ENCODE peak calls at places on chromosome 18, in ten cellular contexts. One of them, this sample, is unnamed.

GRCh38 chr18:74496508-74497307 is 545 bp downstream of the CNDP2 start:
- DNase-seq in naive thymus-derived CD8-positive, alpha-beta T cell: no peak
- DNase-seq in GM12878: no peak
- DNase-seq in tibial artery: peak; percentile 41
- DNase-seq in RKO: peak; percentile 67
- DNase-seq in activated CD4-positive, alpha-beta T cell treated with anti-CD3 and anti-CD28 coated beads for 48 hours: peak; percentile 62
- DNase-seq in IMR-90: peak; percentile 42
- DNase-seq in activated T-helper 9 cell treated with anti-CD3 and anti-CD28 coated beads, Interleukin-2, amount 50 U/mL, for 16 hours: peak; percentile 19
- DNase-seq in left cardiac atrium: peak; percentile 75
- DNase-seq in astrocyte of the spinal cord: peak; percentile 47
- DNase-seq in this sample: peak; percentile 60

GRCh38 chr18:58229162-58229561 is 185.1 kb downstream of the NEDD4L start:
- DNase-seq in tibial artery: no peak
- DNase-seq in naive thymus-derived CD8-positive, alpha-beta T cell: no peak
- DNase-seq in activated T-helper 9 cell treated with anti-CD3 and anti-CD28 coated beads, Interleukin-2, amount 50 U/mL, for 16 hours: no peak
- DNase-seq in IMR-90: no peak
- DNase-seq in left cardiac atrium: no peak
- DNase-seq in astrocyte of the spinal cord: no peak
- DNase-seq in activated CD4-positive, alpha-beta T cell treated with anti-CD3 and anti-CD28 coated beads for 48 hours: no peak
- DNase-seq in GM12878: no peak
- DNase-seq in RKO: no peak
- DNase-seq in this sample: no peak

GRCh38 chr18:72233106-72233505 is 311.0 kb downstream of the CBLN2 start:
- DNase-seq in activated T-helper 9 cell treated with anti-CD3 and anti-CD28 coated beads, Interleukin-2, amount 50 U/mL, for 16 hours: no peak
- DNase-seq in activated CD4-positive, alpha-beta T cell treated with anti-CD3 and anti-CD28 coated beads for 48 hours: no peak
- DNase-seq in left cardiac atrium: no peak
- DNase-seq in RKO: no peak
- DNase-seq in astrocyte of the spinal cord: no peak
- DNase-seq in naive thymus-derived CD8-positive, alpha-beta T cell: no peak
- DNase-seq in GM12878: no peak
- DNase-seq in IMR-90: no peak
- DNase-seq in tibial artery: no peak
- DNase-seq in this sample: no peak

GRCh38 chr18:2961828-2962227 is 51.1 kb downstream of the LPIN2 start:
- DNase-seq in tibial artery: peak; percentile 52
- DNase-seq in GM12878: no peak
- DNase-seq in naive thymus-derived CD8-positive, alpha-beta T cell: no peak
- DNase-seq in left cardiac atrium: no peak
- DNase-seq in RKO: no peak
- DNase-seq in activated CD4-positive, alpha-beta T cell treated with anti-CD3 and anti-CD28 coated beads for 48 hours: peak; percentile 57
- DNase-seq in activated T-helper 9 cell treated with anti-CD3 and anti-CD28 coated beads, Interleukin-2, amount 50 U/mL, for 16 hours: no peak
- DNase-seq in IMR-90: peak; percentile 55
- DNase-seq in astrocyte of the spinal cord: peak; percentile 66
- DNase-seq in this sample: peak; percentile 51

GRCh38 chr18:48804856-48805610 is 145.7 kb downstream of the SMAD7 start:
- DNase-seq in IMR-90: no peak
- DNase-seq in tibial artery: peak; percentile 21
- DNase-seq in left cardiac atrium: peak; percentile 19
- DNase-seq in astrocyte of the spinal cord: no peak
- DNase-seq in activated CD4-positive, alpha-beta T cell treated with anti-CD3 and anti-CD28 coated beads for 48 hours: peak; percentile 2
- DNase-seq in RKO: no peak
- DNase-seq in activated T-helper 9 cell treated with anti-CD3 and anti-CD28 coated beads, Interleukin-2, amount 50 U/mL, for 16 hours: no peak
- DNase-seq in naive thymus-derived CD8-positive, alpha-beta T cell: no peak
- DNase-seq in GM12878: no peak
- DNase-seq in this sample: no peak

GRCh38 chr18:56118422-56118821 is 520.0 kb downstream of the TXNL1 start:
- DNase-seq in IMR-90: no peak
- DNase-seq in activated T-helper 9 cell treated with anti-CD3 and anti-CD28 coated beads, Interleukin-2, amount 50 U/mL, for 16 hours: no peak
- DNase-seq in astrocyte of the spinal cord: no peak
- DNase-seq in activated CD4-positive, alpha-beta T cell treated with anti-CD3 and anti-CD28 coated beads for 48 hours: no peak
- DNase-seq in left cardiac atrium: no peak
- DNase-seq in tibial artery: no peak
- DNase-seq in RKO: no peak
- DNase-seq in GM12878: no peak
- DNase-seq in naive thymus-derived CD8-positive, alpha-beta T cell: no peak
- DNase-seq in this sample: no peak

GRCh38 chr18:24631238-24632025 is 171.0 kb downstream of the HRH4 start:
- DNase-seq in astrocyte of the spinal cord: no peak
- DNase-seq in left cardiac atrium: peak; percentile 25
- DNase-seq in tibial artery: no peak
- DNase-seq in GM12878: no peak
- DNase-seq in IMR-90: peak; percentile 15
- DNase-seq in activated T-helper 9 cell treated with anti-CD3 and anti-CD28 coated beads, Interleukin-2, amount 50 U/mL, for 16 hours: no peak
- DNase-seq in RKO: no peak
- DNase-seq in activated CD4-positive, alpha-beta T cell treated with anti-CD3 and anti-CD28 coated beads for 48 hours: peak; percentile 5
- DNase-seq in naive thymus-derived CD8-positive, alpha-beta T cell: no peak
- DNase-seq in this sample: no peak

GRCh38 chr18:26335139-26335933 is 109.1 kb downstream of the TAF4B start:
- DNase-seq in activated T-helper 9 cell treated with anti-CD3 and anti-CD28 coated beads, Interleukin-2, amount 50 U/mL, for 16 hours: no peak
- DNase-seq in GM12878: no peak
- DNase-seq in IMR-90: no peak
- DNase-seq in RKO: no peak
- DNase-seq in left cardiac atrium: no peak
- DNase-seq in naive thymus-derived CD8-positive, alpha-beta T cell: no peak
- DNase-seq in tibial artery: no peak
- DNase-seq in astrocyte of the spinal cord: peak; percentile 15
- DNase-seq in activated CD4-positive, alpha-beta T cell treated with anti-CD3 and anti-CD28 coated beads for 48 hours: no peak
- DNase-seq in this sample: no peak

GRCh38 chr18:6752200-6752873 is 22.8 kb downstream of the ARHGAP28 start:
- DNase-seq in tibial artery: no peak
- DNase-seq in GM12878: no peak
- DNase-seq in naive thymus-derived CD8-positive, alpha-beta T cell: no peak
- DNase-seq in astrocyte of the spinal cord: peak; percentile 94
- DNase-seq in activated T-helper 9 cell treated with anti-CD3 and anti-CD28 coated beads, Interleukin-2, amount 50 U/mL, for 16 hours: no peak
- DNase-seq in activated CD4-positive, alpha-beta T cell treated with anti-CD3 and anti-CD28 coated beads for 48 hours: no peak
- DNase-seq in IMR-90: peak; percentile 86
- DNase-seq in RKO: no peak
- DNase-seq in left cardiac atrium: no peak
- DNase-seq in this sample: no peak

GRCh38 chr18:10543277-10543676 is 17.4 kb downstream of the NAPG start:
- DNase-seq in activated T-helper 9 cell treated with anti-CD3 and anti-CD28 coated beads, Interleukin-2, amount 50 U/mL, for 16 hours: no peak
- DNase-seq in activated CD4-positive, alpha-beta T cell treated with anti-CD3 and anti-CD28 coated beads for 48 hours: no peak
- DNase-seq in IMR-90: peak; percentile 56
- DNase-seq in RKO: no peak
- DNase-seq in left cardiac atrium: no peak
- DNase-seq in astrocyte of the spinal cord: no peak
- DNase-seq in GM12878: no peak
- DNase-seq in naive thymus-derived CD8-positive, alpha-beta T cell: no peak
- DNase-seq in tibial artery: no peak
- DNase-seq in this sample: no peak

GRCh38 chr18:26088482-26088881 is 1.9 kb downstream of the SS18 start:
- DNase-seq in naive thymus-derived CD8-positive, alpha-beta T cell: no peak
- DNase-seq in IMR-90: no peak
- DNase-seq in tibial artery: no peak
- DNase-seq in astrocyte of the spinal cord: peak; percentile 5
- DNase-seq in RKO: peak; percentile 49
- DNase-seq in activated T-helper 9 cell treated with anti-CD3 and anti-CD28 coated beads, Interleukin-2, amount 50 U/mL, for 16 hours: no peak
- DNase-seq in activated CD4-positive, alpha-beta T cell treated with anti-CD3 and anti-CD28 coated beads for 48 hours: no peak
- DNase-seq in left cardiac atrium: no peak
- DNase-seq in GM12878: no peak
- DNase-seq in this sample: no peak

GRCh38 chr18:14086459-14087231 is 45.6 kb downstream of the ZNF519 start:
- DNase-seq in RKO: peak; percentile 52
- DNase-seq in left cardiac atrium: no peak
- DNase-seq in naive thymus-derived CD8-positive, alpha-beta T cell: no peak
- DNase-seq in IMR-90: peak; percentile 37
- DNase-seq in activated T-helper 9 cell treated with anti-CD3 and anti-CD28 coated beads, Interleukin-2, amount 50 U/mL, for 16 hours: no peak
- DNase-seq in GM12878: no peak
- DNase-seq in tibial artery: no peak
- DNase-seq in activated CD4-positive, alpha-beta T cell treated with anti-CD3 and anti-CD28 coated beads for 48 hours: no peak
- DNase-seq in astrocyte of the spinal cord: peak; percentile 42
- DNase-seq in this sample: no peak

GRCh38 chr18:58288922-58289797 is 245.1 kb downstream of the NEDD4L start:
- DNase-seq in naive thymus-derived CD8-positive, alpha-beta T cell: no peak
- DNase-seq in left cardiac atrium: no peak
- DNase-seq in GM12878: no peak
- DNase-seq in astrocyte of the spinal cord: peak; percentile 54
- DNase-seq in activated CD4-positive, alpha-beta T cell treated with anti-CD3 and anti-CD28 coated beads for 48 hours: no peak
- DNase-seq in IMR-90: peak; percentile 65
- DNase-seq in tibial artery: no peak
- DNase-seq in RKO: no peak
- DNase-seq in activated T-helper 9 cell treated with anti-CD3 and anti-CD28 coated beads, Interleukin-2, amount 50 U/mL, for 16 hours: no peak
- DNase-seq in this sample: no peak

GRCh38 chr18:7871560-7872456 is 304.7 kb downstream of the PTPRM start:
- DNase-seq in tibial artery: no peak
- DNase-seq in GM12878: no peak
- DNase-seq in activated T-helper 9 cell treated with anti-CD3 and anti-CD28 coated beads, Interleukin-2, amount 50 U/mL, for 16 hours: no peak
- DNase-seq in astrocyte of the spinal cord: no peak
- DNase-seq in naive thymus-derived CD8-positive, alpha-beta T cell: no peak
- DNase-seq in RKO: no peak
- DNase-seq in activated CD4-positive, alpha-beta T cell treated with anti-CD3 and anti-CD28 coated beads for 48 hours: no peak
- DNase-seq in IMR-90: peak; percentile 17
- DNase-seq in left cardiac atrium: no peak
- DNase-seq in this sample: no peak

GRCh38 chr18:48018806-48019295 is 88.4 kb upstream of the SMAD2 start:
- DNase-seq in RKO: no peak
- DNase-seq in tibial artery: no peak
- DNase-seq in left cardiac atrium: no peak
- DNase-seq in IMR-90: no peak
- DNase-seq in astrocyte of the spinal cord: no peak
- DNase-seq in activated CD4-positive, alpha-beta T cell treated with anti-CD3 and anti-CD28 coated beads for 48 hours: no peak
- DNase-seq in naive thymus-derived CD8-positive, alpha-beta T cell: no peak
- DNase-seq in activated T-helper 9 cell treated with anti-CD3 and anti-CD28 coated beads, Interleukin-2, amount 50 U/mL, for 16 hours: no peak
- DNase-seq in GM12878: no peak
- DNase-seq in this sample: no peak

GRCh38 chr18:28163201-28163778 is 13.6 kb downstream of the CDH2 start:
- DNase-seq in tibial artery: no peak
- DNase-seq in GM12878: no peak
- DNase-seq in activated CD4-positive, alpha-beta T cell treated with anti-CD3 and anti-CD28 coated beads for 48 hours: no peak
- DNase-seq in astrocyte of the spinal cord: peak; percentile 73
- DNase-seq in IMR-90: peak; percentile 84
- DNase-seq in RKO: no peak
- DNase-seq in activated T-helper 9 cell treated with anti-CD3 and anti-CD28 coated beads, Interleukin-2, amount 50 U/mL, for 16 hours: no peak
- DNase-seq in naive thymus-derived CD8-positive, alpha-beta T cell: no peak
- DNase-seq in left cardiac atrium: no peak
- DNase-seq in this sample: no peak

GRCh38 chr18:21191596-21192307 is 50.3 kb upstream of the GREB1L start:
- DNase-seq in naive thymus-derived CD8-positive, alpha-beta T cell: no peak
- DNase-seq in GM12878: no peak
- DNase-seq in activated CD4-positive, alpha-beta T cell treated with anti-CD3 and anti-CD28 coated beads for 48 hours: peak; percentile 44
- DNase-seq in left cardiac atrium: peak; percentile 33
- DNase-seq in astrocyte of the spinal cord: peak; percentile 39
- DNase-seq in tibial artery: peak; percentile 40
- DNase-seq in activated T-helper 9 cell treated with anti-CD3 and anti-CD28 coated beads, Interleukin-2, amount 50 U/mL, for 16 hours: no peak
- DNase-seq in RKO: peak; percentile 38
- DNase-seq in IMR-90: peak; percentile 55
- DNase-seq in this sample: peak; percentile 25

GRCh38 chr18:76388261-76388660 is 106.8 kb downstream of the ZNF516 start:
- DNase-seq in naive thymus-derived CD8-positive, alpha-beta T cell: no peak
- DNase-seq in tibial artery: no peak
- DNase-seq in GM12878: no peak
- DNase-seq in astrocyte of the spinal cord: no peak
- DNase-seq in RKO: no peak
- DNase-seq in IMR-90: no peak
- DNase-seq in activated CD4-positive, alpha-beta T cell treated with anti-CD3 and anti-CD28 coated beads for 48 hours: no peak
- DNase-seq in activated T-helper 9 cell treated with anti-CD3 and anti-CD28 coated beads, Interleukin-2, amount 50 U/mL, for 16 hours: no peak
- DNase-seq in left cardiac atrium: no peak
- DNase-seq in this sample: no peak

GRCh38 chr18:37577051-37577611 is 11.5 kb upstream of the CELF4 start:
- DNase-seq in astrocyte of the spinal cord: no peak
- DNase-seq in GM12878: no peak
- DNase-seq in naive thymus-derived CD8-positive, alpha-beta T cell: no peak
- DNase-seq in activated CD4-positive, alpha-beta T cell treated with anti-CD3 and anti-CD28 coated beads for 48 hours: no peak
- DNase-seq in RKO: no peak
- DNase-seq in IMR-90: no peak
- DNase-seq in tibial artery: no peak
- DNase-seq in left cardiac atrium: peak; percentile 74
- DNase-seq in activated T-helper 9 cell treated with anti-CD3 and anti-CD28 coated beads, Interleukin-2, amount 50 U/mL, for 16 hours: no peak
- DNase-seq in this sample: no peak

GRCh38 chr18:36627616-36628015 is 201.2 kb downstream of the TPGS2 start:
- DNase-seq in left cardiac atrium: no peak
- DNase-seq in astrocyte of the spinal cord: no peak
- DNase-seq in activated CD4-positive, alpha-beta T cell treated with anti-CD3 and anti-CD28 coated beads for 48 hours: no peak
- DNase-seq in IMR-90: no peak
- DNase-seq in RKO: no peak
- DNase-seq in activated T-helper 9 cell treated with anti-CD3 and anti-CD28 coated beads, Interleukin-2, amount 50 U/mL, for 16 hours: no peak
- DNase-seq in tibial artery: no peak
- DNase-seq in naive thymus-derived CD8-positive, alpha-beta T cell: no peak
- DNase-seq in GM12878: no peak
- DNase-seq in this sample: no peak

GRCh38 chr18:4068552-4069158 is 386.5 kb downstream of the DLGAP1 start:
- DNase-seq in left cardiac atrium: no peak
- DNase-seq in tibial artery: no peak
- DNase-seq in RKO: peak; percentile 54
- DNase-seq in astrocyte of the spinal cord: peak; percentile 51
- DNase-seq in activated CD4-positive, alpha-beta T cell treated with anti-CD3 and anti-CD28 coated beads for 48 hours: peak; percentile 49
- DNase-seq in activated T-helper 9 cell treated with anti-CD3 and anti-CD28 coated beads, Interleukin-2, amount 50 U/mL, for 16 hours: peak; percentile 1
- DNase-seq in GM12878: peak; percentile 25
- DNase-seq in naive thymus-derived CD8-positive, alpha-beta T cell: no peak
- DNase-seq in IMR-90: peak; percentile 56
- DNase-seq in this sample: peak; percentile 50

GRCh38 chr18:23200751-23201150 is 65.5 kb downstream of the CABLES1 start:
- DNase-seq in activated CD4-positive, alpha-beta T cell treated with anti-CD3 and anti-CD28 coated beads for 48 hours: no peak
- DNase-seq in GM12878: no peak
- DNase-seq in activated T-helper 9 cell treated with anti-CD3 and anti-CD28 coated beads, Interleukin-2, amount 50 U/mL, for 16 hours: no peak
- DNase-seq in naive thymus-derived CD8-positive, alpha-beta T cell: no peak
- DNase-seq in RKO: no peak
- DNase-seq in astrocyte of the spinal cord: no peak
- DNase-seq in IMR-90: no peak
- DNase-seq in tibial artery: no peak
- DNase-seq in left cardiac atrium: no peak
- DNase-seq in this sample: no peak

GRCh38 chr18:8632386-8632785 is 23.1 kb downstream of the RAB12 start:
- DNase-seq in activated T-helper 9 cell treated with anti-CD3 and anti-CD28 coated beads, Interleukin-2, amount 50 U/mL, for 16 hours: no peak
- DNase-seq in astrocyte of the spinal cord: no peak
- DNase-seq in IMR-90: no peak
- DNase-seq in activated CD4-positive, alpha-beta T cell treated with anti-CD3 and anti-CD28 coated beads for 48 hours: no peak
- DNase-seq in left cardiac atrium: no peak
- DNase-seq in GM12878: no peak
- DNase-seq in tibial artery: no peak
- DNase-seq in RKO: no peak
- DNase-seq in naive thymus-derived CD8-positive, alpha-beta T cell: no peak
- DNase-seq in this sample: no peak

GRCh38 chr18:6719098-6719913 is 10.2 kb upstream of the ARHGAP28 start:
- DNase-seq in tibial artery: no peak
- DNase-seq in naive thymus-derived CD8-positive, alpha-beta T cell: no peak
- DNase-seq in activated T-helper 9 cell treated with anti-CD3 and anti-CD28 coated beads, Interleukin-2, amount 50 U/mL, for 16 hours: no peak
- DNase-seq in activated CD4-positive, alpha-beta T cell treated with anti-CD3 and anti-CD28 coated beads for 48 hours: no peak
- DNase-seq in astrocyte of the spinal cord: no peak
- DNase-seq in RKO: no peak
- DNase-seq in left cardiac atrium: no peak
- DNase-seq in GM12878: no peak
- DNase-seq in IMR-90: no peak
- DNase-seq in this sample: no peak